ENCODE peak calls at places on chromosomes 2 and 18, in five cellular contexts. One of them, this sample, is unnamed.

GRCh38 chr2:86297382-86298147 is 39.9 kb downstream of the REEP1 start:
- DNase-seq in hepatocyte: no peak
- DNase-seq in A549: peak; percentile 41
- DNase-seq in thoracic aorta: no peak
- DNase-seq in brain microvascular endothelial cell: no peak
- DNase-seq in this sample: no peak

GRCh38 chr2:104378853-104379374 is 475.0 kb upstream of the POU3F3 start:
- DNase-seq in hepatocyte: peak; percentile 77
- DNase-seq in thoracic aorta: no peak
- DNase-seq in A549: peak; percentile 26
- DNase-seq in brain microvascular endothelial cell: no peak
- DNase-seq in this sample: no peak

GRCh38 chr2:166900700-166901099 is 12.4 kb downstream of the XIRP2 start:
- DNase-seq in A549: peak; percentile 11
- DNase-seq in hepatocyte: peak; percentile 39
- DNase-seq in thoracic aorta: no peak
- DNase-seq in brain microvascular endothelial cell: peak; percentile 5
- DNase-seq in this sample: no peak

GRCh38 chr2:55887906-55888625 is 35.5 kb downstream of the EFEMP1 start:
- DNase-seq in hepatocyte: no peak
- DNase-seq in brain microvascular endothelial cell: peak; percentile 60
- DNase-seq in A549: peak; percentile 41
- DNase-seq in thoracic aorta: no peak
- DNase-seq in this sample: peak; percentile 75

GRCh38 chr2:61770298-61770697 is 83.6 kb downstream of the FAM161A start:
- DNase-seq in A549: peak; percentile 63
- DNase-seq in hepatocyte: no peak
- DNase-seq in thoracic aorta: no peak
- DNase-seq in brain microvascular endothelial cell: no peak
- DNase-seq in this sample: no peak

GRCh38 chr2:112627060-112628040 is 18.4 kb upstream of the SLC20A1 start:
- DNase-seq in A549: peak; percentile 85
- DNase-seq in thoracic aorta: no peak
- DNase-seq in brain microvascular endothelial cell: peak; percentile 95
- DNase-seq in hepatocyte: peak; percentile 77
- DNase-seq in this sample: peak; percentile 96

GRCh38 chr2:235551965-235552364 is 58.1 kb downstream of the AGAP1 start:
- DNase-seq in thoracic aorta: no peak
- DNase-seq in A549: peak; percentile 78
- DNase-seq in hepatocyte: peak; percentile 74
- DNase-seq in brain microvascular endothelial cell: peak; percentile 28
- DNase-seq in this sample: peak; percentile 81

GRCh38 chr18:76503595-76503994 is 8.6 kb upstream of the ZNF516 start:
- DNase-seq in hepatocyte: no peak
- DNase-seq in thoracic aorta: no peak
- DNase-seq in A549: no peak
- DNase-seq in brain microvascular endothelial cell: no peak
- DNase-seq in this sample: no peak

GRCh38 chr2:30113617-30114293 is 33.1 kb upstream of the YPEL5 start:
- DNase-seq in brain microvascular endothelial cell: peak; percentile 88
- DNase-seq in thoracic aorta: no peak
- DNase-seq in hepatocyte: peak; percentile 54
- DNase-seq in A549: peak; percentile 35
- DNase-seq in this sample: peak; percentile 96

GRCh38 chr2:11155326-11156059 is at the start of gene SLC66A3:
- DNase-seq in thoracic aorta: peak; percentile 25
- DNase-seq in hepatocyte: no peak
- DNase-seq in A549: peak; percentile 24
- DNase-seq in brain microvascular endothelial cell: peak; percentile 64
- DNase-seq in this sample: peak; percentile 75
- TF ChIP-seq CTCF in thoracic aorta: peak; percentile 20
- TF ChIP-seq CTCF in hepatocyte: peak; percentile 4
- TF ChIP-seq CTCF in A549: no peak
- TF ChIP-seq CTCF in brain microvascular endothelial cell: no peak
- TF ChIP-seq CTCF in this sample: no peak

DNA sequence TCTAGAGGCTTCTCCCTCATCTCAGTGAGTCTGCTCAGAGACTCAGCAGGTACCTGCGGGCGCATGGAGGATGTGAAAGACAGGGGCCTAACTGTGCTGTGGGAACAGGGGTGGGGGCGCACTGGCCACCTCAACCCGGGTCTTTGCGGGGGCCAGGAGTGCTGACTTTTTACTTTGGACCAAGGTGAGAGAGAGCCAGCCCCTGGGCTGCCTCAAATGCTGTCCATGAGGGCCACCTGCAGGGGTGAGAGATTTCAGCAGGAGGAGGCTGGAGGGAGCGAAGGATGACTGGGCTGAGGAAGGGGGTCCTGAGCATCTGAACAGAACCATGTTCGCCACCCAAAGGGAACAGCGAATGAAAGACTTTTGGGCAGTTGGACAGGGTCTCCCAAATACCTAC is 129.4 kb downstream of the TNS1 start:
- DNase-seq in A549: no peak
- DNase-seq in brain microvascular endothelial cell: no peak
- DNase-seq in hepatocyte: no peak
- DNase-seq in thoracic aorta: no peak
- DNase-seq in this sample: no peak
- TF ChIP-seq CTCF in A549: no peak
- TF ChIP-seq CTCF in brain microvascular endothelial cell: no peak
- TF ChIP-seq CTCF in hepatocyte: no peak
- TF ChIP-seq CTCF in thoracic aorta: no peak
- TF ChIP-seq CTCF in this sample: no peak

GRCh38 chr2:83069724-83070123 is 1389.4 kb downstream of the SUCLG1 start:
- DNase-seq in A549: no peak
- DNase-seq in thoracic aorta: no peak
- DNase-seq in hepatocyte: peak; percentile 13
- DNase-seq in brain microvascular endothelial cell: peak; percentile 77
- DNase-seq in this sample: peak; percentile 13

GRCh38 chr2:83072767-83073166 is 1386.3 kb downstream of the SUCLG1 start:
- DNase-seq in thoracic aorta: no peak
- DNase-seq in hepatocyte: no peak
- DNase-seq in brain microvascular endothelial cell: no peak
- DNase-seq in A549: no peak
- DNase-seq in this sample: no peak

GRCh38 chr2:83071914-83072313 is 1387.2 kb downstream of the SUCLG1 start:
- DNase-seq in A549: no peak
- DNase-seq in hepatocyte: no peak
- DNase-seq in brain microvascular endothelial cell: no peak
- DNase-seq in thoracic aorta: no peak
- DNase-seq in this sample: no peak

GRCh38 chr2:83068706-83069105 is 1390.4 kb downstream of the SUCLG1 start:
- DNase-seq in brain microvascular endothelial cell: peak; percentile 25
- DNase-seq in hepatocyte: no peak
- DNase-seq in thoracic aorta: no peak
- DNase-seq in A549: no peak
- DNase-seq in this sample: no peak

GRCh38 chr2:83071352-83071751 is 1387.7 kb downstream of the SUCLG1 start:
- DNase-seq in hepatocyte: no peak
- DNase-seq in A549: no peak
- DNase-seq in thoracic aorta: no peak
- DNase-seq in brain microvascular endothelial cell: no peak
- DNase-seq in this sample: no peak
- TF ChIP-seq CTCF in hepatocyte: no peak
- TF ChIP-seq CTCF in A549: no peak
- TF ChIP-seq CTCF in thoracic aorta: no peak
- TF ChIP-seq CTCF in brain microvascular endothelial cell: no peak
- TF ChIP-seq CTCF in this sample: no peak

GRCh38 chr18:34723143-34723542 is 13.0 kb downstream of the DTNA start:
- DNase-seq in A549: no peak
- DNase-seq in brain microvascular endothelial cell: no peak
- DNase-seq in hepatocyte: no peak
- DNase-seq in thoracic aorta: no peak
- DNase-seq in this sample: no peak
- TF ChIP-seq CTCF in A549: no peak
- TF ChIP-seq CTCF in brain microvascular endothelial cell: peak; percentile 7
- TF ChIP-seq CTCF in hepatocyte: no peak
- TF ChIP-seq CTCF in thoracic aorta: no peak
- TF ChIP-seq CTCF in this sample: peak; percentile 47